ENCODE peak calls at places on chromosomes 12 and 14, in five cellular contexts. E is Ammon's horn, L is right atrium auricular region, B is C1 segment of cervical spinal cord, M is LoVo. U is an unnamed sample.

GRCh38 chr12:836952-837351 is 84.6 kb downstream of the WNK1 start:
- DNase-seq in E (no peak), L (no peak), B (no peak), M (no peak), U (no peak)

GRCh38 chr14:90495357-90496276 is 98.8 kb downstream of the CALM1 start:
- DNase-seq in E (no peak), L (no peak), B (no peak), M (peak), U (no peak)

GRCh38 chr14:22753586-22753985 is 12.9 kb upstream of the OXA1L start:
- DNase-seq in E (no peak), L (no peak), B (no peak), M (no peak), U (no peak)

GRCh38 chr14:100604709-100605108 is 17.5 kb upstream of the BEGAIN start:
- DNase-seq in E (no peak), L (no peak), B (peak), M (no peak), U (no peak)

GRCh38 chr14:22781606-22782000 is 15.1 kb downstream of the OXA1L start:
- DNase-seq in E (no peak), L (no peak), B (no peak), M (no peak), U (no peak)

GRCh38 chr14:51545396-51545795 is 106.3 kb upstream of the FRMD6 start:
- DNase-seq in E (peak), L (no peak), B (no peak), M (no peak), U (no peak)

GRCh38 chr12:131765961-131766360 is 55.1 kb downstream of the SFSWAP start:
- DNase-seq in E (no peak), L (no peak), B (no peak), M (no peak), U (no peak)

GRCh38 chr12:112971248-112971647 is 7.1 kb upstream of the OAS2 start:
- DNase-seq in E (no peak), L (no peak), B (no peak), M (no peak), U (no peak)

GRCh38 chr14:64040044-64040443 is 187.2 kb downstream of the SYNE2 start:
- DNase-seq in E (no peak), L (no peak), B (no peak), M (no peak), U (no peak)

GRCh38 chr14:31194661-31195060 is 12.9 kb downstream of the HECTD1 start:
- DNase-seq in E (no peak), L (no peak), B (no peak), M (no peak), U (no peak)

GRCh38 chr14:21668377-21668776 is 5.2 kb downstream of the OR4E1 start:
- DNase-seq in E (no peak), L (no peak), B (no peak), M (no peak), U (no peak)

GRCh38 chr14:79281244-79282199 is 929.8 kb downstream of the DIO2 start:
- DNase-seq in E (no peak), L (no peak), B (no peak), M (no peak), U (no peak)

GRCh38 chr12:5748027-5748426 is 197.0 kb downstream of the ANO2 start:
- DNase-seq in E (no peak), L (no peak), B (no peak), M (no peak), U (no peak)

GRCh38 chr12:10722502-10722904 is 620 bp downstream of the YBX3 start:
- DNase-seq in E (no peak), L (peak), B (no peak), M (no peak), U (peak)

GRCh38 chr14:96905825-96906224 is 108.6 kb downstream of the VRK1 start:
- DNase-seq in E (no peak), L (no peak), B (no peak), M (no peak), U (no peak)

GRCh38 chr12:40192704-40193255 is 32.0 kb upstream of the LRRK2 start:
- DNase-seq in E (no peak), L (no peak), B (no peak), M (no peak), U (no peak)

GRCh38 chr12:26133508-26133907 is 8.7 kb upstream of the BHLHE41 start:
- DNase-seq in E (no peak), L (no peak), B (no peak), M (no peak), U (no peak)

GRCh38 chr12:21614510-21614909 is 9.9 kb upstream of the GYS2 start:
- DNase-seq in E (no peak), L (no peak), B (no peak), M (no peak), U (no peak)

GRCh38 chr12:47832263-47832933 is 12.7 kb upstream of the HDAC7 start:
- DNase-seq in E (no peak), L (no peak), B (no peak), M (no peak), U (peak)

GRCh38 chr12:24838531-24838950 is 110.4 kb downstream of the BCAT1 start:
- DNase-seq in E (peak), L (peak), B (no peak), M (no peak), U (peak)

GRCh38 chr14:79842270-79842669 is 369.0 kb downstream of the DIO2 start:
- DNase-seq in E (no peak), L (peak), B (peak), M (no peak), U (no peak)

GRCh38 chr12:104220931-104221330 is 5.4 kb downstream of the TXNRD1 start:
- DNase-seq in E (no peak), L (no peak), B (no peak), M (no peak), U (peak)

U was measured in stimulated activated naive CD4-positive, alpha-beta T cell treated with Interleukin-2 at 50 U/mL for 16 hours.